ENCODE peak calls at places on chromosomes 16 and 17, in six cellular contexts. One of them, this sample, is unnamed.

GRCh38 chr16:84660973-84661372 is 12.7 kb downstream of the KLHL36 start:
- DNase-seq in NCI-H1105 treated with DMSO at 0.1 percent for 48 hours: no peak
- DNase-seq in RCC 7860: no peak
- DNase-seq in ureter: no peak
- DNase-seq in AG08395: peak; percentile 10
- DNase-seq in activated CD4-positive, alpha-beta T cell treated with anti-CD3 and anti-CD28 coated beads, Interleukin-2, amount 50 U/mL, for 1 hour: no peak
- DNase-seq in this sample: no peak

GRCh38 chr16:88899901-88900648 is 33.6 kb upstream of the PABPN1L start:
- DNase-seq in NCI-H1105 treated with DMSO at 0.1 percent for 48 hours: no peak
- DNase-seq in RCC 7860: no peak
- DNase-seq in ureter: no peak
- DNase-seq in AG08395: no peak
- DNase-seq in activated CD4-positive, alpha-beta T cell treated with anti-CD3 and anti-CD28 coated beads, Interleukin-2, amount 50 U/mL, for 1 hour: no peak
- DNase-seq in this sample: no peak

GRCh38 chr16:28208824-28209223 is 2.9 kb downstream of the XPO6 start:
- DNase-seq in NCI-H1105 treated with DMSO at 0.1 percent for 48 hours: no peak
- DNase-seq in RCC 7860: no peak
- DNase-seq in ureter: no peak
- DNase-seq in AG08395: no peak
- DNase-seq in activated CD4-positive, alpha-beta T cell treated with anti-CD3 and anti-CD28 coated beads, Interleukin-2, amount 50 U/mL, for 1 hour: no peak
- DNase-seq in this sample: no peak

GRCh38 chr17:42698736-42699414 is 16.5 kb downstream of the CNTNAP1 start:
- DNase-seq in NCI-H1105 treated with DMSO at 0.1 percent for 48 hours: no peak
- DNase-seq in RCC 7860: no peak
- DNase-seq in ureter: peak; percentile 58
- DNase-seq in AG08395: peak; percentile 95
- DNase-seq in activated CD4-positive, alpha-beta T cell treated with anti-CD3 and anti-CD28 coated beads, Interleukin-2, amount 50 U/mL, for 1 hour: no peak
- DNase-seq in this sample: peak; percentile 49

GRCh38 chr16:64880994-64881393 is 240.9 kb downstream of the CDH11 start:
- DNase-seq in NCI-H1105 treated with DMSO at 0.1 percent for 48 hours: no peak
- DNase-seq in RCC 7860: no peak
- DNase-seq in ureter: no peak
- DNase-seq in AG08395: no peak
- DNase-seq in activated CD4-positive, alpha-beta T cell treated with anti-CD3 and anti-CD28 coated beads, Interleukin-2, amount 50 U/mL, for 1 hour: no peak
- DNase-seq in this sample: no peak

GRCh38 chr16:642189-643049 is 791 bp downstream of the MCRIP2 start:
- DNase-seq in NCI-H1105 treated with DMSO at 0.1 percent for 48 hours: no peak
- DNase-seq in RCC 7860: peak; percentile 7
- DNase-seq in ureter: no peak
- DNase-seq in AG08395: peak; percentile 26
- DNase-seq in activated CD4-positive, alpha-beta T cell treated with anti-CD3 and anti-CD28 coated beads, Interleukin-2, amount 50 U/mL, for 1 hour: no peak
- DNase-seq in this sample: peak; percentile 79

GRCh38 chr16:87374313-87374712 is 9.3 kb downstream of the FBXO31 start:
- DNase-seq in NCI-H1105 treated with DMSO at 0.1 percent for 48 hours: no peak
- DNase-seq in RCC 7860: no peak
- DNase-seq in ureter: no peak
- DNase-seq in AG08395: no peak
- DNase-seq in activated CD4-positive, alpha-beta T cell treated with anti-CD3 and anti-CD28 coated beads, Interleukin-2, amount 50 U/mL, for 1 hour: no peak
- DNase-seq in this sample: no peak

GRCh38 chr17:76053230-76054111 is 18.8 kb downstream of the SRP68 start:
- DNase-seq in NCI-H1105 treated with DMSO at 0.1 percent for 48 hours: no peak
- DNase-seq in RCC 7860: peak; percentile 20
- DNase-seq in ureter: no peak
- DNase-seq in AG08395: peak; percentile 36
- DNase-seq in activated CD4-positive, alpha-beta T cell treated with anti-CD3 and anti-CD28 coated beads, Interleukin-2, amount 50 U/mL, for 1 hour: no peak
- DNase-seq in this sample: no peak

This sample was measured in endodermal cell.